ENCODE peak calls at places on chromosomes 1 and 21, in eight cellular contexts. C, W, K, S, U, R, M and Z are unnamed samples.

GRCh38 chr1:62784509-62785365 is 805 bp downstream of the ATG4C start:
- DNase-seq in C (no peak), W (peak), K (no peak), S (no peak), U (peak), R (no peak), M (peak), Z (no peak)

GRCh38 chr21:46000182-46000730 is 18.7 kb downstream of the COL6A1 start:
- DNase-seq in C (no peak), W (no peak), K (peak), S (no peak), U (no peak), R (no peak), M (no peak), Z (no peak)

GRCh38 chr1:108627256-108627655 is 33.6 kb downstream of the HENMT1 start:
- DNase-seq in C (no peak), W (no peak), K (no peak), S (no peak), U (no peak), R (no peak), M (no peak), Z (no peak)

GRCh38 chr1:170075186-170075585 is 691 bp upstream of the KIFAP3 start:
- DNase-seq in C (no peak), W (no peak), K (no peak), S (no peak), U (no peak), R (no peak), M (no peak), Z (no peak)

GRCh38 chr1:83058327-83058726 is 940.6 kb downstream of the TTLL7 start:
- DNase-seq in C (no peak), W (no peak), K (no peak), S (no peak), U (no peak), R (no peak), M (no peak), Z (no peak)

GRCh38 chr1:154628122-154628405 is 20.1 kb upstream of the ADAR start:
- DNase-seq in C (no peak), W (no peak), K (no peak), S (no peak), U (no peak), R (no peak), M (no peak), Z (no peak)

GRCh38 chr1:24984800-24985552 is 54.9 kb upstream of the RUNX3 start:
- DNase-seq in C (no peak), W (no peak), K (no peak), S (no peak), U (no peak), R (no peak), M (no peak), Z (no peak)

GRCh38 chr1:246608616-246609376 is 42.5 kb downstream of the CNST start:
- DNase-seq in C (peak), W (peak), K (peak), S (peak), U (peak), R (peak), M (peak), Z (no peak)

GRCh38 chr1:3529099-3529729 is 74.7 kb downstream of the ARHGEF16 start:
- DNase-seq in C (no peak), W (no peak), K (peak), S (peak), U (no peak), R (no peak), M (no peak), Z (no peak)

GRCh38 chr21:26280715-26281310 is 110.2 kb upstream of the APP start:
- DNase-seq in C (no peak), W (no peak), K (no peak), S (no peak), U (no peak), R (no peak), M (peak), Z (no peak)

GRCh38 chr1:39391741-39392679 is 99.4 kb upstream of the BMP8A start:
- DNase-seq in C (peak), W (peak), K (no peak), S (no peak), U (peak), R (no peak), M (peak), Z (no peak)

GRCh38 chr21:25556087-25556486 is 51.2 kb downstream of the MRPL39 start:
- DNase-seq in C (no peak), W (no peak), K (no peak), S (no peak), U (no peak), R (no peak), M (no peak), Z (no peak)

GRCh38 chr21:42187976-42188653 is 30.8 kb upstream of the ABCG1 start:
- DNase-seq in C (peak), W (peak), K (no peak), S (no peak), U (peak), R (no peak), M (peak), Z (no peak)

GRCh38 chr1:206581571-206581981 is 30.7 kb downstream of the EIF2D start:
- DNase-seq in C (no peak), W (no peak), K (no peak), S (no peak), U (no peak), R (no peak), M (no peak), Z (no peak)

GRCh38 chr21:31554511-31555022 is 104.9 kb upstream of the SOD1 start:
- DNase-seq in C (peak), W (peak), K (no peak), S (no peak), U (peak), R (no peak), M (peak), Z (no peak)

GRCh38 chr1:87904668-87905067 is 576.0 kb downstream of the LMO4 start:
- DNase-seq in C (no peak), W (no peak), K (no peak), S (no peak), U (no peak), R (no peak), M (no peak), Z (no peak)

GRCh38 chr1:165129568-165130164 is 226.8 kb downstream of the LMX1A start:
- DNase-seq in C (peak), W (peak), K (peak), S (no peak), U (peak), R (no peak), M (peak), Z (peak)

DNA sequence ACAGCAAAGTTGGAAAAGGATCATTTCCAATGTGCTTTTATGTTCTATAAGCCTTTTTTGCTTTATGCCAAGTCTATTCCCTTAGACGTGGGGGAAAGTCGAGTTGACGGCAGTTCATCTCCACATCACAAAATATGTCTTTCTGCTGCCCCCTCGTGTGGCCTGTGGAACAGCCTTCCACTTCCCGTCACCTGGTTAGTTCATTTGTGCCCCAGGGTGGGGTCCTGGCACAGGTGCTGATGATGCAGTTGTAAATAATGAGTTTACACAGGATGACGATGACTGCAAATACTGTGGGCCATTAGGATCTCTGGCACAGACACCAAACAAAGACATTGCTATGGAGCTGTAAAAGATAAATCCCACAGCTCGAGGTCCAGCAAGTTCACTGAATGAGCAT is 10.0 kb upstream of the OTUD3 start:
- DNase-seq in C (no peak), W (no peak), K (no peak), S (no peak), U (no peak), R (no peak), M (no peak), Z (no peak)
- TF ChIP-seq CTCF in C (no peak), W (no peak), K (no peak), S (no peak), U (no peak), R (peak), M (peak), Z (peak)

DNA sequence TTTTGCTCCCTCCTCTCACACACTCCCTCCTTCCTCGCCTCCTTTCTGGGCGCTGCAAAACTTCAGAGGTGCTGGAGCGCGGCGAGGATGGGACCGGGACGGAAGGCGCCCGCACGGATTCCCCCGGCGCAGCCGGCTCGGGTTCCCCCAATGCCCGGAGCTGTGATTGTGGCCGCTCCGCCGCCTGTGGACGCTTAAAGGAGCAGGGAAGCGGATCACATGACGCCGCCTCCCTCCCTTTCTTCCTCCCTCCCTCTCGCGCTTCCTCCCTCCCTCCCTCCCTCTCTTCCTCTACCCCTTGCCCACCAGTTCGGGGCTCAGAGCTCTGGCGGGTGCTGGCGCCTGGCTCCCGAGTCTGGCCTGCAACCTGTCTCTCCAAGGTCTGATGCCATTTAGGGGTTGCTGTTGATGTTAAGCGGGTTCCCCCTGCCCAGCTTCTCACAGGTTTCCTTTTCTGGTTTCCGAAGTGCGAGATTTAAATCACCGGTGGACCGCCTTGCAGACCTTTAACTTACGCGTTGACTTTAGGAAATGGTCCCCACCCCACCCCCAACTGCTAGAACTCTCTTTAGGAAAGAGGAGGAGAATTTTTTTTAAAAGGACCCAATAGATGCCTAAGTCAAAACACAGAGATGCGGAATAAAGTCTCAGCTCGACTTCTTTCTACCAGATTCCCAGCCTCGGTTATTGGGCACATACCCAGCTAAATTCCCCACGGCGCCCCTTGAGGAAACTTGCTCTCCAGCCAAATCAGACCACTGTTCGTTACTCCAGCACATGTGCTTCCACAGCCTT is at the start of gene WLS:
- DNase-seq in C (peak), W (no peak), K (peak), S (peak), U (peak), R (no peak), M (peak), Z (peak)
- TF ChIP-seq CTCF in C (peak), W (no peak), K (peak), S (no peak), U (no peak), R (no peak), M (no peak), Z (no peak)

GRCh38 chr1:66924756-66925557 is at the start of the genes DNAI4 and MIER1:
- DNase-seq in C (peak), W (peak), K (peak), S (peak), U (peak), R (peak), M (peak), Z (peak)
- TF ChIP-seq CTCF in C (peak), W (no peak), K (peak), S (peak), U (peak), R (peak), M (no peak), Z (no peak)

GRCh38 chr1:8377382-8377928 is 59.5 kb downstream of the SLC45A1 start:
- DNase-seq in C (no peak), W (no peak), K (no peak), S (no peak), U (no peak), R (no peak), M (no peak), Z (no peak)

GRCh38 chr1:8376358-8376840 is 58.5 kb downstream of the SLC45A1 start:
- DNase-seq in C (no peak), W (no peak), K (no peak), S (no peak), U (no peak), R (no peak), M (no peak), Z (no peak)

GRCh38 chr1:8374356-8374755 is 56.4 kb downstream of the SLC45A1 start:
- DNase-seq in C (no peak), W (no peak), K (no peak), S (no peak), U (no peak), R (no peak), M (peak), Z (no peak)

GRCh38 chr1:8373547-8374270 is 55.8 kb downstream of the SLC45A1 start:
- DNase-seq in C (peak), W (no peak), K (peak), S (no peak), U (peak), R (peak), M (peak), Z (peak)

GRCh38 chr1:8374812-8375211 is 56.9 kb downstream of the SLC45A1 start:
- DNase-seq in C (peak), W (no peak), K (no peak), S (no peak), U (peak), R (no peak), M (peak), Z (no peak)
- TF ChIP-seq CTCF in C (peak), W (no peak), K (peak), S (peak), U (peak), R (peak), M (peak), Z (peak)

GRCh38 chr1:59568158-59568935 is 246.4 kb upstream of the HOOK1 start:
- DNase-seq in C (no peak), W (no peak), K (no peak), S (no peak), U (peak), R (no peak), M (no peak), Z (no peak)
- TF ChIP-seq CTCF in C (peak), W (no peak), K (no peak), S (no peak), U (peak), R (peak), M (no peak), Z (no peak)

GRCh38 chr1:161365207-161365606 is 2.5 kb downstream of the CFAP126 start:
- DNase-seq in C (no peak), W (no peak), K (no peak), S (no peak), U (no peak), R (no peak), M (no peak), Z (no peak)

GRCh38 chr1:161364332-161364731 is 3.3 kb downstream of the CFAP126 start:
- DNase-seq in C (no peak), W (no peak), K (no peak), S (no peak), U (no peak), R (no peak), M (no peak), Z (no peak)

GRCh38 chr1:161373442-161373841 is 5.8 kb upstream of the CFAP126 start:
- DNase-seq in C (no peak), W (no peak), K (no peak), S (no peak), U (no peak), R (no peak), M (no peak), Z (no peak)

DNA sequence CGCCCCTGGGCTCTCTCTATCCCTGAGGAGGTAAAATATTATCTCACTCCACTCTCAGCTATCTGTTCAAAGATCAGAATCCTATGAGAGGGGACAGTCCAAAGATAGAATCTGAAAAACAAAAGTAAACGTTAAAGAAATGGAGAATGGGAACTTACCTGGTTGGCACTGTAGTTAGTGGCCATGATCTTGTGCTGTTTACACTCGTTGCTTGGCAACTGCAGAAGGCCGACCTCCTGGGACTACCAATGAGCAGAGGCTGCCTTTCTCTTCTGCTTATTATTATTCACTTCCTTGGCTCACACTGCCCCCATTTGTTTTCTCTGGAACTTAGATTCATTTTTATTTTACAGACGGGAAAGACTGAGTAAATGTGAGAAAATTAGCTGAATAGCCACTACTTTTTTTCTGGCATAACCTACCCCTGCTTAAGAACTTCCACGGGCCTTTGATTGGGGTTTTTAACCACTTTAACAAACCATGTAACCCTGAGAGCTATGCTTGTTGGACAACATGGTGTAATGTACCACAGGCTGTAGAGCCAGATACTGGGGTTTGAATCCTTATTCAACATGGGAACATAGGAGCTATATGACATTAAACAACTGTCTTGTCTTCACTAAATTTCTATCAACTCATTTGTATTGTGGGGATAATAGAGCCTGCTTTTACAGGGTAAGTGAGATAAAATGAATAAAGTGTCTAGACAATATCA is at the start of gene CFAP126:
- DNase-seq in C (peak), W (peak), K (peak), S (peak), U (peak), R (peak), M (peak), Z (peak)
- TF ChIP-seq CTCF in C (no peak), W (no peak), K (no peak), S (peak), U (peak), R (peak), M (peak), Z (peak)

GRCh38 chr1:171084091-171084490 is 6.6 kb upstream of the FMO3 start:
- DNase-seq in C (no peak), W (no peak), K (no peak), S (no peak), U (no peak), R (no peak), M (no peak), Z (no peak)

GRCh38 chr1:171083222-171083621 is 7.5 kb upstream of the FMO3 start:
- DNase-seq in C (no peak), W (no peak), K (no peak), S (no peak), U (no peak), R (no peak), M (no peak), Z (no peak)

GRCh38 chr1:171081994-171082295 is 8.8 kb upstream of the FMO3 start:
- DNase-seq in C (no peak), W (no peak), K (no peak), S (no peak), U (no peak), R (no peak), M (no peak), Z (no peak)

GRCh38 chr1:171084879-171085278 is 5.8 kb upstream of the FMO3 start:
- DNase-seq in C (no peak), W (no peak), K (no peak), S (no peak), U (peak), R (no peak), M (no peak), Z (no peak)

DNA sequence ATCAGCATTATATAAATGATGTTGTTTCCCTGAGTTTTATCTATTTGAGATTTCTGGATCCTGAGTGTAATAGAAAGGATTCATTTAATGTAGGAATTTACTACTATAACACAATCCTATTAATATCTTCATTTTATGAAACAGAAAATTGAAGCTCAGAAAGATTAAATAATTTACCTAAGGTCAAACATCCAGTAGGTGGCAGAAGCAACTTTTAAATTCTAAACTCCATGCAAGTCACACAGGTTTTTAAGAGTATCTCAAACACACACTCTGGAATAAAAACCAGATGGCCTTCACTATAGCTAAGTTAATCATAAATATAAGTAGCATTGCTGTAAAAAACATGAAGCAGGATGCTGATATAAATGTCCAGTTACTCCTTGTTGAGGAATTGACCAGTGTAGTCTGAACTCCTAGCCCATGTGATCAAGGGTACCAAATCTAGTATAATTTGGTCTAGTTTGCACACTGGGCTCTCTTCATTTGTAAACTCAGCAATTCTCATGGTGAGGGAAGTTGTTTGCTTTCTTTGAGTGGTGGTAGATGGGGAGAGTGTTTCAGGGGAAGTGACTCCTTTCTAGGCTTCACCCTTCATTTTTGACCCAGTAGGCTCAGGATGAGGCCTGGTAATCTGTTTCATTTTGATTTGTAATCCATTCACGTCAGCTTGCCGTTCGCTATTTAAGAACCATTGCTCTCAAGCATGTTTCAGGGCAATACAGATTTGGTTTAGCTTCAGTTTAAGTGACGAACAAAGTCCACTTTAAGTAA is 9.3 kb upstream of the FMO3 start:
- DNase-seq in C (peak), W (no peak), K (no peak), S (no peak), U (peak), R (peak), M (peak), Z (no peak)
- TF ChIP-seq CTCF in C (peak), W (no peak), K (peak), S (peak), U (peak), R (peak), M (peak), Z (peak)

GRCh38 chr1:94514095-94514727 is 27.3 kb downstream of the F3 start:
- DNase-seq in C (no peak), W (no peak), K (no peak), S (no peak), U (peak), R (no peak), M (no peak), Z (no peak)
- TF ChIP-seq CTCF in C (peak), W (peak), K (peak), S (no peak), U (peak), R (peak), M (peak), Z (peak)

GRCh38 chr1:74504125-74505065 is 8.0 kb downstream of the LRRC53 start:
- DNase-seq in C (peak), W (peak), K (peak), S (no peak), U (peak), R (no peak), M (peak), Z (no peak)
- TF ChIP-seq CTCF in C (peak), W (peak), K (peak), S (peak), U (peak), R (peak), M (peak), Z (peak)

GRCh38 chr1:99496067-99496466 is 149.8 kb upstream of the PALMD start:
- DNase-seq in C (no peak), W (no peak), K (no peak), S (no peak), U (no peak), R (no peak), M (peak), Z (no peak)
- TF ChIP-seq CTCF in C (no peak), W (no peak), K (no peak), S (no peak), U (no peak), R (no peak), M (no peak), Z (no peak)